ENCODE peak calls at places on chromosome 22, in six cellular contexts. One of them, this sample, is unnamed. For H3K4me1, the result is how much of the 10 kb centered on the place peaks cover.

GRCh38 chr22:29030016-29030617 is 31.5 kb downstream of the C22orf31 start:
- DNase-seq in HepG2: peak
- DNase-seq in SK-N-SH: no peak
- DNase-seq in H1: no peak
- DNase-seq in HCT116: peak
- DNase-seq in K562: peak
- DNase-seq in this sample: no peak

GRCh38 chr22:23397008-23397617 is 183.0 kb downstream of the IGLL1 start:
- DNase-seq in HepG2: no peak
- DNase-seq in HCT116: no peak
- DNase-seq in SK-N-SH: no peak
- DNase-seq in H1: no peak
- DNase-seq in K562: no peak
- DNase-seq in this sample: no peak

GRCh38 chr22:36457688-36458450 is 23.6 kb downstream of the TXN2 start:
- DNase-seq in H1: peak
- DNase-seq in K562: no peak
- DNase-seq in SK-N-SH: no peak
- DNase-seq in HCT116: no peak
- DNase-seq in HepG2: no peak
- DNase-seq in this sample: no peak

GRCh38 chr22:18063311-18063710 is 14.5 kb upstream of the PEX26 start:
- DNase-seq in HepG2: no peak
- DNase-seq in SK-N-SH: no peak
- DNase-seq in K562: no peak
- DNase-seq in HCT116: no peak
- DNase-seq in H1: no peak
- DNase-seq in this sample: no peak

GRCh38 chr22:32752868-32753520 is 48.5 kb upstream of the TIMP3 start:
- DNase-seq in HepG2: no peak
- DNase-seq in K562: no peak
- DNase-seq in HCT116: no peak
- DNase-seq in H1: no peak
- DNase-seq in SK-N-SH: no peak
- DNase-seq in this sample: no peak

GRCh38 chr22:32793604-32794003 is 7.9 kb upstream of the TIMP3 start:
- DNase-seq in SK-N-SH: no peak
- DNase-seq in K562: no peak
- DNase-seq in HCT116: no peak
- DNase-seq in H1: no peak
- DNase-seq in HepG2: no peak
- DNase-seq in this sample: no peak

GRCh38 chr22:46213052-46213451 is 37.0 kb downstream of the CDPF1 start:
- DNase-seq in SK-N-SH: no peak
- DNase-seq in H1: no peak
- DNase-seq in HCT116: no peak
- DNase-seq in K562: no peak
- DNase-seq in HepG2: no peak
- DNase-seq in this sample: no peak

GRCh38 chr22:39592104-39593060 is 21.8 kb downstream of the CACNA1I start:
- DNase-seq in K562: no peak
- DNase-seq in SK-N-SH: peak
- DNase-seq in HepG2: no peak
- DNase-seq in H1: no peak
- DNase-seq in HCT116: peak
- DNase-seq in this sample: no peak

GRCh38 chr22:36253523-36254490 is 874 bp downstream of the APOL1 start:
- DNase-seq in SK-N-SH: peak
- DNase-seq in HCT116: no peak
- DNase-seq in K562: peak
- DNase-seq in H1: no peak
- DNase-seq in HepG2: no peak
- DNase-seq in this sample: no peak

GRCh38 chr22:18096823-18097222 is 13.8 kb upstream of the TUBA8 start:
- DNase-seq in SK-N-SH: no peak
- DNase-seq in H1: no peak
- DNase-seq in HepG2: no peak
- DNase-seq in K562: no peak
- DNase-seq in HCT116: no peak
- DNase-seq in this sample: no peak

GRCh38 chr22:46068908-46069481 is 81.3 kb upstream of the PPARA start:
- DNase-seq in H1: no peak
- DNase-seq in SK-N-SH: no peak
- DNase-seq in HepG2: no peak
- DNase-seq in K562: no peak
- DNase-seq in HCT116: no peak
- DNase-seq in this sample: no peak

GRCh38 chr22:33400891-33401290 is 342.7 kb upstream of the SYN3 start:
- DNase-seq in HepG2: no peak
- DNase-seq in K562: no peak
- DNase-seq in SK-N-SH: no peak
- DNase-seq in HCT116: no peak
- DNase-seq in H1: no peak
- DNase-seq in this sample: no peak

GRCh38 chr22:23815781-23816551 is 22.8 kb downstream of the DERL3 start:
- DNase-seq in K562: no peak
- DNase-seq in HepG2: no peak
- DNase-seq in SK-N-SH: peak
- DNase-seq in H1: no peak
- DNase-seq in HCT116: no peak
- DNase-seq in this sample: no peak

GRCh38 chr22:47781024-47781423 is 1018.6 kb downstream of the TBC1D22A start:
- DNase-seq in HepG2: no peak
- DNase-seq in K562: no peak
- DNase-seq in HCT116: no peak
- DNase-seq in H1: peak
- DNase-seq in SK-N-SH: no peak
- DNase-seq in this sample: no peak

GRCh38 chr22:29145321-29146072 is 60.2 kb upstream of the EMID1 start:
- DNase-seq in K562: no peak
- DNase-seq in HCT116: no peak
- DNase-seq in HepG2: no peak
- DNase-seq in SK-N-SH: no peak
- DNase-seq in H1: peak
- DNase-seq in this sample: no peak

GRCh38 chr22:27895600-27895999 is 23.5 kb downstream of the PITPNB start:
- DNase-seq in HepG2: no peak
- DNase-seq in K562: no peak
- DNase-seq in H1: no peak
- DNase-seq in HCT116: no peak
- DNase-seq in SK-N-SH: no peak
- DNase-seq in this sample: no peak

GRCh38 chr22:29156507-29156906 is 49.2 kb upstream of the EMID1 start:
- DNase-seq in HepG2: peak
- DNase-seq in SK-N-SH: no peak
- DNase-seq in K562: peak
- DNase-seq in HCT116: no peak
- DNase-seq in H1: peak
- DNase-seq in this sample: no peak

GRCh38 chr22:33831651-33832050 is 88.6 kb downstream of the LARGE1 start:
- DNase-seq in HepG2: no peak
- DNase-seq in K562: no peak
- DNase-seq in SK-N-SH: no peak
- DNase-seq in HCT116: no peak
- DNase-seq in H1: no peak
- DNase-seq in this sample: no peak

GRCh38 chr22:41910599-41911291 is 4.1 kb downstream of the SHISA8 start:
- DNase-seq in K562: no peak
- DNase-seq in HCT116: no peak
- DNase-seq in HepG2: no peak
- DNase-seq in SK-N-SH: peak
- DNase-seq in H1: no peak
- DNase-seq in this sample: no peak

GRCh38 chr22:34055525-34056200 is 135.4 kb upstream of the LARGE1 start:
- DNase-seq in K562: peak
- DNase-seq in HepG2: peak
- DNase-seq in H1: peak
- DNase-seq in SK-N-SH: peak
- DNase-seq in HCT116: no peak
- DNase-seq in this sample: no peak

GRCh38 chr22:38504731-38505594 is 1.1 kb downstream of the DDX17 start:
- DNase-seq in H1: no peak
- DNase-seq in HCT116: no peak
- DNase-seq in K562: peak
- DNase-seq in SK-N-SH: peak
- DNase-seq in HepG2: peak
- DNase-seq in this sample: no peak

GRCh38 chr22:22968366-22968765 is 80.8 kb downstream of the IGLL5 start:
- DNase-seq in K562: no peak
- DNase-seq in HepG2: no peak
- DNase-seq in SK-N-SH: no peak
- DNase-seq in H1: no peak
- DNase-seq in HCT116: no peak
- DNase-seq in this sample: no peak

GRCh38 chr22:25212337-25212736 is 7.1 kb upstream of the CRYBB2 start:
- DNase-seq in H1: no peak
- DNase-seq in HCT116: no peak
- DNase-seq in K562: peak
- DNase-seq in HepG2: no peak
- DNase-seq in SK-N-SH: no peak
- DNase-seq in this sample: no peak

GRCh38 chr22:17705565-17706450 is 67.3 kb downstream of the BCL2L13 start:
- DNase-seq in HCT116: no peak
- DNase-seq in H1: no peak
- DNase-seq in HepG2: no peak
- DNase-seq in SK-N-SH: no peak
- DNase-seq in K562: no peak
- DNase-seq in this sample: no peak

GRCh38 chr22:37640591-37641250 is 1.3 kb downstream of the SH3BP1 start:
- DNase-seq in HCT116: no peak
- DNase-seq in SK-N-SH: no peak
- DNase-seq in HepG2: no peak
- DNase-seq in K562: no peak
- DNase-seq in H1: no peak
- DNase-seq in this sample: no peak

GRCh38 chr22:32695451-32695891 is 106.0 kb upstream of the TIMP3 start:
- DNase-seq in SK-N-SH: no peak
- DNase-seq in HCT116: peak
- DNase-seq in H1: no peak
- DNase-seq in HepG2: peak
- DNase-seq in K562: no peak
- DNase-seq in this sample: no peak

GRCh38 chr22:47032091-47032943 is 269.9 kb downstream of the TBC1D22A start:
- DNase-seq in HepG2: no peak
- DNase-seq in K562: no peak
- DNase-seq in SK-N-SH: no peak
- DNase-seq in HCT116: no peak
- DNase-seq in H1: no peak
- DNase-seq in this sample: no peak

GRCh38 chr22:46547179-46547882 is 9.9 kb upstream of the CELSR1 start:
- DNase-seq in SK-N-SH: no peak
- DNase-seq in HCT116: no peak
- DNase-seq in K562: no peak
- DNase-seq in H1: no peak
- DNase-seq in HepG2: no peak
- DNase-seq in this sample: no peak

GRCh38 chr22:45886502-45886901 is 90.5 kb downstream of the WNT7B start:
- DNase-seq in HCT116: no peak
- DNase-seq in SK-N-SH: no peak
- DNase-seq in K562: no peak
- DNase-seq in H1: no peak
- DNase-seq in HepG2: no peak
- DNase-seq in this sample: no peak

DNA sequence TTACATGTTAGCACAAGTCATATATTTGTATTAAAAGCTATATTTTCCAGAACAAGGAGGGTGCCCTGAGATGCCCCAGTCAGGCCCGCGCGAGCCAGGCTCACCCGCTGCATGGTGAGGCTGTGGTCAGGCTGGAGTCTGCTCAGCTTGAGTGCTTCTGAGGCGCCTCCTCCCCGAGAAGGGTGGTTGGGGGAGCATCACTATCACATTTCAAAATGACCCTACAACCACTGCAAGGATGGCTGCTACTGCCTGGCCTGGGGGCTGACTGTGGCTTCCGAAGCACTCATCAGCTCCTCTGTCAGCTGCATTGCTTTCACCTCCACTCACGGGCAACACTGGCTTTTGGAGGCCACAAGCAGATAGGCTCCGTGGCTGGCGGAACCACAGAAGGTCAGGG is 77.1 kb downstream of the SCUBE1 start:
- DNase-seq in HCT116: no peak
- DNase-seq in K562: no peak
- DNase-seq in HepG2: no peak
- DNase-seq in SK-N-SH: no peak
- DNase-seq in H1: no peak
- DNase-seq in this sample: no peak
- TF ChIP-seq SIN3A in HCT116: no peak
- TF ChIP-seq SIN3A in K562: no peak
- TF ChIP-seq SIN3A in HepG2: no peak
- TF ChIP-seq SIN3A in SK-N-SH: no peak
- TF ChIP-seq SIN3A in H1: no peak
- TF ChIP-seq SIN3A in this sample: no peak

GRCh38 chr22:20571078-20571503 is 63.7 kb downstream of the MED15 start:
- DNase-seq in HCT116: no peak
- DNase-seq in H1: no peak
- DNase-seq in K562: no peak
- DNase-seq in SK-N-SH: no peak
- DNase-seq in HepG2: no peak
- DNase-seq in this sample: no peak
- H3K4me1 ChIP-seq in HCT116: under half
- H3K4me1 ChIP-seq in H1: under half
- H3K4me1 ChIP-seq in K562: under half
- H3K4me1 ChIP-seq in SK-N-SH: under half
- H3K4me1 ChIP-seq in HepG2: under half
- H3K4me1 ChIP-seq in this sample: under half

GRCh38 chr22:31290494-31291402 is 1.5 kb downstream of the PIK3IP1 start:
- DNase-seq in K562: peak
- DNase-seq in HepG2: peak
- DNase-seq in SK-N-SH: peak
- DNase-seq in H1: peak
- DNase-seq in HCT116: peak
- DNase-seq in this sample: no peak

GRCh38 chr22:31291403-31291715 is 929 bp downstream of the PIK3IP1 start:
- DNase-seq in HepG2: no peak
- DNase-seq in H1: no peak
- DNase-seq in HCT116: no peak
- DNase-seq in K562: no peak
- DNase-seq in SK-N-SH: no peak
- DNase-seq in this sample: no peak

GRCh38 chr22:31288496-31289235 is 3.6 kb downstream of the PIK3IP1 start:
- DNase-seq in HepG2: no peak
- DNase-seq in H1: no peak
- DNase-seq in K562: no peak
- DNase-seq in SK-N-SH: no peak
- DNase-seq in HCT116: no peak
- DNase-seq in this sample: no peak

GRCh38 chr22:31289335-31289734 is 3.0 kb downstream of the PIK3IP1 start:
- DNase-seq in H1: no peak
- DNase-seq in K562: no peak
- DNase-seq in HepG2: no peak
- DNase-seq in HCT116: no peak
- DNase-seq in SK-N-SH: no peak
- DNase-seq in this sample: no peak

GRCh38 chr22:31291716-31292644 is at the start of gene PIK3IP1:
- DNase-seq in K562: peak
- DNase-seq in HCT116: peak
- DNase-seq in H1: peak
- DNase-seq in HepG2: peak
- DNase-seq in SK-N-SH: peak
- DNase-seq in this sample: no peak
- TF ChIP-seq POLR2AphosphoS5 in K562: no peak
- TF ChIP-seq POLR2AphosphoS5 in HCT116: no peak
- TF ChIP-seq POLR2AphosphoS5 in H1: peak
- TF ChIP-seq POLR2AphosphoS5 in HepG2: no peak
- TF ChIP-seq POLR2AphosphoS5 in SK-N-SH: peak
- TF ChIP-seq POLR2AphosphoS5 in this sample: no peak

GRCh38 chr22:49473286-49473685 is 354.4 kb downstream of the BRD1 start:
- DNase-seq in HCT116: no peak
- DNase-seq in SK-N-SH: no peak
- DNase-seq in K562: peak
- DNase-seq in HepG2: no peak
- DNase-seq in H1: no peak
- DNase-seq in this sample: no peak
- TF ChIP-seq SIN3A in HCT116: no peak
- TF ChIP-seq SIN3A in SK-N-SH: no peak
- TF ChIP-seq SIN3A in K562: no peak
- TF ChIP-seq SIN3A in HepG2: no peak
- TF ChIP-seq SIN3A in H1: no peak
- TF ChIP-seq SIN3A in this sample: no peak